ENCODE peak calls at places on chromosomes 13 and 19, in seven cellular contexts. One of them, this sample, is unnamed.

GRCh38 chr19:3098515-3099346 is 4.6 kb downstream of the GNA11 start:
- DNase-seq in WTC11: no peak
- DNase-seq in mammary epithelial cell: peak; percentile 46
- DNase-seq in activated CD4-positive, alpha-beta T cell treated with anti-CD3 and anti-CD28 coated beads, Interleukin-2, amount 10 ng/mL, durations not matched to agents 7 days and 5 days: peak; percentile 44
- DNase-seq in fibroblast of mammary gland: peak; percentile 30
- DNase-seq in kidney glomerular epithelial cell: no peak
- DNase-seq in foreskin fibroblast: peak; percentile 40
- DNase-seq in this sample: peak; percentile 31

GRCh38 chr13:44576396-44577235 is 486 bp upstream of the TSC22D1 start:
- DNase-seq in mammary epithelial cell: no peak
- DNase-seq in fibroblast of mammary gland: no peak
- DNase-seq in foreskin fibroblast: peak; percentile 50
- DNase-seq in activated CD4-positive, alpha-beta T cell treated with anti-CD3 and anti-CD28 coated beads, Interleukin-2, amount 10 ng/mL, durations not matched to agents 7 days and 5 days: peak; percentile 36
- DNase-seq in kidney glomerular epithelial cell: no peak
- DNase-seq in WTC11: peak; percentile 35
- DNase-seq in this sample: no peak

GRCh38 chr19:58279042-58279924 is 528 bp downstream of the ZNF8 start:
- DNase-seq in fibroblast of mammary gland: peak; percentile 57
- DNase-seq in kidney glomerular epithelial cell: peak; percentile 34
- DNase-seq in mammary epithelial cell: peak; percentile 34
- DNase-seq in WTC11: peak; percentile 69
- DNase-seq in foreskin fibroblast: peak; percentile 82
- DNase-seq in activated CD4-positive, alpha-beta T cell treated with anti-CD3 and anti-CD28 coated beads, Interleukin-2, amount 10 ng/mL, durations not matched to agents 7 days and 5 days: peak; percentile 33
- DNase-seq in this sample: peak; percentile 75

GRCh38 chr13:102609696-102610095 is 12.9 kb downstream of the TPP2 start:
- DNase-seq in activated CD4-positive, alpha-beta T cell treated with anti-CD3 and anti-CD28 coated beads, Interleukin-2, amount 10 ng/mL, durations not matched to agents 7 days and 5 days: peak; percentile 37
- DNase-seq in WTC11: no peak
- DNase-seq in foreskin fibroblast: no peak
- DNase-seq in mammary epithelial cell: no peak
- DNase-seq in kidney glomerular epithelial cell: peak; percentile 54
- DNase-seq in fibroblast of mammary gland: no peak
- DNase-seq in this sample: no peak

GRCh38 chr19:43316591-43317319 is 36.7 kb upstream of the CD177 start:
- DNase-seq in kidney glomerular epithelial cell: no peak
- DNase-seq in mammary epithelial cell: no peak
- DNase-seq in WTC11: peak; percentile 81
- DNase-seq in activated CD4-positive, alpha-beta T cell treated with anti-CD3 and anti-CD28 coated beads, Interleukin-2, amount 10 ng/mL, durations not matched to agents 7 days and 5 days: no peak
- DNase-seq in fibroblast of mammary gland: peak; percentile 40
- DNase-seq in foreskin fibroblast: peak; percentile 37
- DNase-seq in this sample: peak; percentile 24

GRCh38 chr19:31759359-31759758 is 410.1 kb upstream of the TSHZ3 start:
- DNase-seq in foreskin fibroblast: no peak
- DNase-seq in mammary epithelial cell: no peak
- DNase-seq in kidney glomerular epithelial cell: no peak
- DNase-seq in activated CD4-positive, alpha-beta T cell treated with anti-CD3 and anti-CD28 coated beads, Interleukin-2, amount 10 ng/mL, durations not matched to agents 7 days and 5 days: no peak
- DNase-seq in WTC11: no peak
- DNase-seq in fibroblast of mammary gland: no peak
- DNase-seq in this sample: no peak

GRCh38 chr13:41416276-41416675 is 41.1 kb upstream of the RGCC start:
- DNase-seq in foreskin fibroblast: peak; percentile 72
- DNase-seq in WTC11: no peak
- DNase-seq in mammary epithelial cell: peak; percentile 29
- DNase-seq in fibroblast of mammary gland: no peak
- DNase-seq in activated CD4-positive, alpha-beta T cell treated with anti-CD3 and anti-CD28 coated beads, Interleukin-2, amount 10 ng/mL, durations not matched to agents 7 days and 5 days: no peak
- DNase-seq in kidney glomerular epithelial cell: no peak
- DNase-seq in this sample: no peak

GRCh38 chr13:99290890-99291289 is 16.3 kb downstream of the GPR183 start:
- DNase-seq in kidney glomerular epithelial cell: no peak
- DNase-seq in fibroblast of mammary gland: no peak
- DNase-seq in activated CD4-positive, alpha-beta T cell treated with anti-CD3 and anti-CD28 coated beads, Interleukin-2, amount 10 ng/mL, durations not matched to agents 7 days and 5 days: no peak
- DNase-seq in WTC11: no peak
- DNase-seq in mammary epithelial cell: no peak
- DNase-seq in foreskin fibroblast: no peak
- DNase-seq in this sample: no peak

GRCh38 chr19:53131085-53131484 is 1.6 kb downstream of the ZNF415 start:
- DNase-seq in foreskin fibroblast: no peak
- DNase-seq in mammary epithelial cell: no peak
- DNase-seq in WTC11: no peak
- DNase-seq in kidney glomerular epithelial cell: no peak
- DNase-seq in activated CD4-positive, alpha-beta T cell treated with anti-CD3 and anti-CD28 coated beads, Interleukin-2, amount 10 ng/mL, durations not matched to agents 7 days and 5 days: no peak
- DNase-seq in fibroblast of mammary gland: no peak
- DNase-seq in this sample: no peak

GRCh38 chr19:7748756-7749155 is 1.4 kb upstream of the CD209 start:
- DNase-seq in WTC11: peak; percentile 62
- DNase-seq in foreskin fibroblast: peak; percentile 16
- DNase-seq in fibroblast of mammary gland: peak; percentile 13
- DNase-seq in kidney glomerular epithelial cell: no peak
- DNase-seq in activated CD4-positive, alpha-beta T cell treated with anti-CD3 and anti-CD28 coated beads, Interleukin-2, amount 10 ng/mL, durations not matched to agents 7 days and 5 days: no peak
- DNase-seq in mammary epithelial cell: peak; percentile 48
- DNase-seq in this sample: peak; percentile 10

GRCh38 chr19:43731854-43732253 is 16.0 kb downstream of the IRGC start:
- DNase-seq in foreskin fibroblast: peak; percentile 66
- DNase-seq in mammary epithelial cell: no peak
- DNase-seq in fibroblast of mammary gland: peak; percentile 28
- DNase-seq in activated CD4-positive, alpha-beta T cell treated with anti-CD3 and anti-CD28 coated beads, Interleukin-2, amount 10 ng/mL, durations not matched to agents 7 days and 5 days: no peak
- DNase-seq in WTC11: no peak
- DNase-seq in kidney glomerular epithelial cell: no peak
- DNase-seq in this sample: peak; percentile 56

GRCh38 chr13:32164622-32165268 is 133.2 kb downstream of the FRY start:
- DNase-seq in mammary epithelial cell: no peak
- DNase-seq in foreskin fibroblast: peak; percentile 64
- DNase-seq in activated CD4-positive, alpha-beta T cell treated with anti-CD3 and anti-CD28 coated beads, Interleukin-2, amount 10 ng/mL, durations not matched to agents 7 days and 5 days: peak; percentile 37
- DNase-seq in fibroblast of mammary gland: peak; percentile 73
- DNase-seq in WTC11: peak; percentile 46
- DNase-seq in kidney glomerular epithelial cell: peak; percentile 71
- DNase-seq in this sample: peak; percentile 61

GRCh38 chr13:114109646-114110045 is 22.8 kb downstream of the RASA3 start:
- DNase-seq in WTC11: peak; percentile 16
- DNase-seq in activated CD4-positive, alpha-beta T cell treated with anti-CD3 and anti-CD28 coated beads, Interleukin-2, amount 10 ng/mL, durations not matched to agents 7 days and 5 days: peak; percentile 32
- DNase-seq in foreskin fibroblast: peak; percentile 64
- DNase-seq in fibroblast of mammary gland: no peak
- DNase-seq in mammary epithelial cell: no peak
- DNase-seq in kidney glomerular epithelial cell: no peak
- DNase-seq in this sample: no peak

GRCh38 chr13:101529419-101529818 is 76.9 kb downstream of the ITGBL1 start:
- DNase-seq in kidney glomerular epithelial cell: no peak
- DNase-seq in mammary epithelial cell: peak; percentile 81
- DNase-seq in foreskin fibroblast: peak; percentile 81
- DNase-seq in activated CD4-positive, alpha-beta T cell treated with anti-CD3 and anti-CD28 coated beads, Interleukin-2, amount 10 ng/mL, durations not matched to agents 7 days and 5 days: no peak
- DNase-seq in fibroblast of mammary gland: peak; percentile 96
- DNase-seq in WTC11: no peak
- DNase-seq in this sample: peak; percentile 97

GRCh38 chr19:2594319-2594718 is 108.2 kb downstream of the GNG7 start:
- DNase-seq in foreskin fibroblast: no peak
- DNase-seq in kidney glomerular epithelial cell: no peak
- DNase-seq in mammary epithelial cell: no peak
- DNase-seq in activated CD4-positive, alpha-beta T cell treated with anti-CD3 and anti-CD28 coated beads, Interleukin-2, amount 10 ng/mL, durations not matched to agents 7 days and 5 days: no peak
- DNase-seq in fibroblast of mammary gland: no peak
- DNase-seq in WTC11: no peak
- DNase-seq in this sample: no peak